ENCODE peak calls at places on chromosome 14, in four cellular contexts. I is HCT116, E is K562, Y is HepG2. L is an unnamed sample.
A peak's percentile ranks its signal among the peaks of the same experiment; 100 is the strongest.

GRCh38 chr14:61472801-61473376 is 151.5 kb downstream of the PRKCH start:
- DNase-seq in I (no peak), Y (no peak), E (no peak), L (no peak)

GRCh38 chr14:101876539-101876938 is 87.8 kb upstream of the DYNC1H1 start:
- DNase-seq in E (no peak), I (no peak), Y (no peak), L (no peak)

GRCh38 chr14:68719634-68720384 is 73.1 kb downstream of the ZFP36L1 start:
- DNase-seq in I (no peak), Y (no peak), E (peak; percentile 85), L (no peak)

GRCh38 chr14:35818346-35819115 is 7.6 kb upstream of the BRMS1L start:
- DNase-seq in E (peak; percentile 52), I (no peak), Y (peak; percentile 86), L (no peak)

GRCh38 chr14:45082420-45082819 is 1.5 kb upstream of the PRPF39 start:
- DNase-seq in Y (no peak), I (no peak), E (no peak), L (no peak)

GRCh38 chr14:68195126-68195525 is 375.5 kb downstream of the RAD51B start:
- DNase-seq in E (no peak), Y (peak; percentile 80), I (no peak), L (no peak)

GRCh38 chr14:44657688-44658388 is 150.8 kb upstream of the FSCB start:
- DNase-seq in I (no peak), Y (peak; percentile 4), E (no peak), L (no peak)

GRCh38 chr14:45249847-45250575 is 3.0 kb downstream of the MIS18BP1 start:
- DNase-seq in E (peak; percentile 51), I (no peak), Y (peak; percentile 29), L (no peak)

GRCh38 chr14:51095854-51096823 is 1.2 kb upstream of the TRIM9 start:
- DNase-seq in Y (no peak), E (no peak), I (no peak), L (no peak)

GRCh38 chr14:53741379-53742225 is 215.0 kb downstream of the BMP4 start:
- DNase-seq in E (no peak), Y (no peak), I (no peak), L (no peak)

GRCh38 chr14:24098927-24099813 is 5.1 kb downstream of the PCK2 start:
- DNase-seq in I (no peak), Y (no peak), E (no peak), L (no peak)

GRCh38 chr14:52268191-52269061 is 928 bp downstream of the PTGDR start:
- DNase-seq in Y (no peak), I (no peak), E (no peak), L (no peak)

GRCh38 chr14:91996951-91997371 is 42.9 kb downstream of the TRIP11 start:
- DNase-seq in I (peak; percentile 44), Y (peak; percentile 48), E (peak; percentile 52), L (peak; percentile 15)

GRCh38 chr14:35420036-35420811 is 15.7 kb upstream of the NFKBIA start:
- DNase-seq in E (peak; percentile 24), I (no peak), Y (no peak), L (no peak)

GRCh38 chr14:73758392-73759182 is 44.4 kb upstream of the PNMA1 start:
- DNase-seq in Y (peak; percentile 71), I (peak; percentile 63), E (peak; percentile 88), L (no peak)

GRCh38 chr14:30223385-30223785 is 295.7 kb upstream of the PRKD1 start:
- DNase-seq in E (peak; percentile 1), Y (peak; percentile 71), I (peak; percentile 10), L (peak; percentile 81)

GRCh38 chr14:77967110-77967509 is 167.2 kb downstream of the ADCK1 start:
- DNase-seq in E (no peak), I (no peak), Y (no peak), L (no peak)

GRCh38 chr14:72921396-72921795 is 4.9 kb upstream of the DCAF4 start:
- DNase-seq in E (no peak), Y (no peak), I (no peak), L (no peak)

GRCh38 chr14:80698974-80699373 is 242.6 kb downstream of the CEP128 start:
- DNase-seq in I (no peak), Y (no peak), E (no peak), L (no peak)

GRCh38 chr14:32950584-32950983 is 11.9 kb downstream of the NPAS3 start:
- DNase-seq in Y (no peak), I (no peak), E (no peak), L (no peak)

GRCh38 chr14:102943454-102943853 is 21.0 kb downstream of the AMN start:
- DNase-seq in Y (no peak), E (no peak), I (no peak), L (no peak)

GRCh38 chr14:69845787-69846186 is 33.4 kb upstream of the SMOC1 start:
- DNase-seq in Y (peak; percentile 76), E (no peak), I (no peak), L (no peak)

GRCh38 chr14:104135904-104136471 is 2.4 kb upstream of the KIF26A start:
- DNase-seq in E (no peak), I (no peak), Y (no peak), L (no peak)

GRCh38 chr14:20658246-20658645 is 16.8 kb upstream of the OR6S1 start:
- DNase-seq in E (no peak), I (no peak), Y (no peak), L (no peak)
- H3K27me3 ChIP-seq in E (peaks cover 31% of the 10 kb centered on the region), I (no peaks in the 10 kb centered on the region), Y (no peaks in the 10 kb centered on the region), L (no peaks in the 10 kb centered on the region)

GRCh38 chr14:64213079-64213478 is 81.1 kb downstream of the ESR2 start:
- DNase-seq in E (no peak), I (no peak), Y (no peak), L (no peak)
- H3K27ac ChIP-seq in E (no peak overlapping the region), I (no peak overlapping the region), Y (no peak overlapping the region), L (no peak overlapping the region)

DNA sequence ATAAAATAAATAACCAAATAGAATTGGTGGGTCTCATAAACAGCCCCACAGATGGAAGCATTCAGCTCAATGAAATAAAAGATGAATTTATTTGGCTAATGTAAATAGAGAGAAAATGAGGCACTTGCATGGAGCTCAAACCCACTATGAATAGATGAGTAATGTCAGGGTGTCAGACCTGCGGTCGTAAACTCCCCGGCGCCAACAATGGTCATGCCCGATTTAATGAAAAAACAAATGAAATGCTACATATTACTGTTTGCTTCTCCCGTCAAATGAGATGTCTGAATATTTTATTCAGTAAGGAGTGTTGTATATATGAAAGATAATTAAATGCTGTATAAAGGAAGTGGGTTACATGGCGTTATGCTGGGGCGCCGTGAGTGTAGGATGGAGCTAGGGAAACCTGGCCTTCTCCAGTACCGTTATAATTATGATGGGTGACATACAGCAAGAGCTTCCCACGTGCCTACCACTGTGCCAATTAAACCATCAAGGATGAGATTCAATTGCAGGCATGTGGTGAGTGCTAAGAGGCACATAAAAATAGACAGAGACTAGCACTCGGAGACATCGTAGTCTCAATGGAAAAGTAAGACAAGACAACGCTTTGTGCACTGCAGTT is 648.1 kb downstream of the BCL11B start:
- DNase-seq in I (no peak), E (no peak), Y (no peak), L (no peak)
- TF ChIP-seq TCF7L2 in I (no peak), E (no peak), Y (no peak), L (no peak)

DNA sequence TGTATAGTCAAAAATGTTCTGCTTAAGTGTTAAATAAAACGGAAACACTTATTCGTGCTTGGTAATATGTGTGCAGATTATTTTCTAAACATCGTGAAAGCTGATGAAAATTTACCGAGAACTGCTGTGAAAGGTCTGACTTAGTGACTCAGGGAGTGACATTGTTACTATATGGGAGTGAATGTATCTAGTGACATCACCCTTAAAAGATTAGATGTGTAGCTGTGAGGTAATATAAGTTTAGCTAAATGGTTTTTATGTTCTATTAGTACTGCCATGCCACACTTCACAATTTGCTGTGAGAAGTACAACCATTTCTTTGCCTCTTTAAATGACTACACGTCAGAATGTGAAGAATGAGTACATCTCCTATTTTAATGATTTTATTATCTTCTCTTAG is 1.3 kb downstream of the COX8C start:
- DNase-seq in E (no peak), I (no peak), Y (no peak), L (no peak)
- H3K27me3 ChIP-seq in E (no peaks in the 10 kb centered on the region), I (no peaks in the 10 kb centered on the region), Y (no peaks in the 10 kb centered on the region), L (no peaks in the 10 kb centered on the region)

GRCh38 chr14:90700928-90701776 is 115.1 kb downstream of the TTC7B start:
- DNase-seq in I (no peak), Y (no peak), E (no peak), L (no peak)

GRCh38 chr14:90698379-90698869 is 117.8 kb downstream of the TTC7B start:
- DNase-seq in E (no peak), Y (no peak), I (no peak), L (no peak)

GRCh38 chr14:90697146-90697545 is 119.1 kb downstream of the TTC7B start:
- DNase-seq in I (no peak), Y (no peak), E (no peak), L (no peak)

GRCh38 chr14:90697577-90698206 is 118.5 kb downstream of the TTC7B start:
- DNase-seq in E (peak; percentile 75), Y (peak; percentile 61), I (peak; percentile 58), L (peak; percentile 36)

GRCh38 chr14:90699016-90699415 is 117.2 kb downstream of the TTC7B start:
- DNase-seq in E (no peak), Y (no peak), I (no peak), L (no peak)
- H3K27ac ChIP-seq in E (no peak overlapping the region), Y (no peak overlapping the region), I (no peak overlapping the region), L (no peak overlapping the region)

DNA sequence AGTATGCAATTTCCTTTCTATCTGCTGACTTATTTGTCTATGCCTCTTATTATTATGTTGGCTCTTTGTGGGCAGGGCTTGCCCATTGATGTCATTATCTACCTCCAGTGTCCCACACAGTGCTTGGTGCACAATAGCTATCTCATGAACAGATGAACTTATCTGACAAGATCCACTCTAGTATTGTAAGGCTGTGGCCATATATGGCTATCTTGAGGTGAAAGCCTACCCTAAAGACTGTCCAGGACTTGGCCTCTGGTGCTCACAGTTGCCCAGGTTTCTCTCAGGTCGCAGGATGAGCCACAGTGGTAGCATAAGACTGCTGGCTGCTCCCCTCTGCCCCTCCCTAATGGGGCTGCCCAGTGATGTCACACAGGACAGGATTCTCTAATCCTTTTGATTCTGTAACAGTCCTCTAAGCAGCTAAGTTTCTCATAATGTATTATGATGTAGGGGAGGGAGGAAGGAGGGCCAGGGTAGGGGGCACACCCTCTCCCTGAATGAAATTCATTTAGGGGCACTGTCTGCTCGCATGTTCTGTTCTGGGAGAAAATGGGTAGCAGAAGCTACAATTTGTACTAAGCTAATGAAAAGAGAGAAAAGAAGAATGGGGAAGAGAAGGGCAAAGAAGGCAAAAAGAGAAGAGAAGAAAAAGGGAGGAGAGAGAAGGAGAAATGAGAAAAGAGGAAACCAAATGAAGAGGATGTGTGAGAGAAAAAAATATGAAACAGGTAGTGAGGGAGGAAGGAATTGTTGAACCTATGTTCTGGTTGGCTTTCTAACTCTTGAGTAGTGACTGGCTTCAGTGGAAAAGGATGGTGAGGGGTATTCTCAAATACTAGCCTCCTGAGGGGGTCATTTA is 3.5 kb upstream of the PPM1A start:
- DNase-seq in Y (no peak), E (peak; percentile 53), I (no peak), L (no peak)
- TF ChIP-seq TCF7L2 in Y (no peak), E (no peak), I (no peak), L (no peak)